ENCODE peak calls at places on chromosomes 16 and 17, in eight cellular contexts. C, F, Q, P, M, U, G and L are unnamed samples.

GRCh38 chr17:54980372-54980771 is 11.8 kb downstream of the STXBP4 start:
- DNase-seq in C (no peak), P (no peak), M (no peak), Q (no peak), F (no peak), G (no peak), U (no peak), L (no peak)

GRCh38 chr16:29775742-29776408 is 2.2 kb upstream of the ZG16 start:
- DNase-seq in F (no peak), G (peak; percentile 35), P (peak; percentile 26), M (peak; percentile 43), U (no peak), C (no peak), Q (no peak), L (peak; percentile 77)

GRCh38 chr16:67946966-67947558 is 3.1 kb upstream of the LCAT start:
- DNase-seq in G (no peak), M (no peak), U (no peak), Q (no peak), P (no peak), F (no peak), C (no peak), L (no peak)

GRCh38 chr17:58513391-58513912 is 986 bp downstream of the MTMR4 start:
- DNase-seq in G (no peak), C (no peak), P (no peak), M (no peak), F (no peak), U (no peak), Q (peak; percentile 43), L (no peak)

GRCh38 chr16:61936522-61936921 is 99.7 kb downstream of the CDH8 start:
- DNase-seq in P (no peak), F (no peak), G (no peak), M (no peak), U (no peak), Q (peak; percentile 17), C (no peak), L (no peak)

GRCh38 chr17:8606415-8606814 is 24.1 kb downstream of the MYH10 start:
- DNase-seq in M (no peak), U (no peak), G (peak; percentile 21), C (peak; percentile 61), Q (no peak), P (no peak), F (no peak), L (no peak)

GRCh38 chr16:2035431-2036199 is 8.9 kb downstream of the NHERF2 start:
- DNase-seq in U (peak; percentile 73), Q (no peak), G (peak; percentile 65), C (peak; percentile 52), P (no peak), M (peak; percentile 77), F (no peak), L (peak; percentile 78)

GRCh38 chr16:85428168-85428898 is 184.8 kb upstream of the GSE1 start:
- DNase-seq in U (no peak), G (peak; percentile 34), M (no peak), F (peak; percentile 7), P (peak; percentile 16), C (peak; percentile 43), Q (no peak), L (peak; percentile 28)

GRCh38 chr16:68826652-68827051 is 16.7 kb upstream of the TANGO6 start:
- DNase-seq in G (no peak), U (no peak), F (no peak), C (no peak), Q (no peak), M (no peak), P (no peak), L (no peak)

GRCh38 chr17:10772425-10773380 is 31.2 kb downstream of the TMEM238L start:
- DNase-seq in U (no peak), F (no peak), M (peak; percentile 15), C (no peak), G (peak; percentile 7), P (no peak), Q (peak; percentile 42), L (no peak)

GRCh38 chr16:84520778-84521770 is 16.6 kb upstream of the MEAK7 start:
- DNase-seq in P (peak; percentile 62), U (no peak), M (no peak), C (peak; percentile 97), F (no peak), G (no peak), Q (no peak), L (no peak)

GRCh38 chr16:52496051-52496876 is 50.7 kb downstream of the TOX3 start:
- DNase-seq in P (no peak), M (no peak), G (no peak), C (peak; percentile 96), F (no peak), Q (no peak), U (no peak), L (no peak)

GRCh38 chr16:25707982-25708583 is 16.3 kb downstream of the HS3ST4 start:
- DNase-seq in F (no peak), Q (no peak), C (no peak), U (no peak), G (peak; percentile 3), M (no peak), P (peak; percentile 9), L (peak; percentile 0)

GRCh38 chr16:84754353-84754856 is 54.6 kb downstream of the USP10 start:
- DNase-seq in M (peak; percentile 93), P (peak; percentile 87), G (peak; percentile 95), C (peak; percentile 65), Q (peak; percentile 84), F (peak; percentile 75), U (peak; percentile 72), L (peak; percentile 95)

GRCh38 chr17:64217249-64217652 is 45.8 kb downstream of the TEX2 start:
- DNase-seq in C (no peak), F (no peak), U (no peak), G (no peak), Q (peak; percentile 51), P (no peak), M (no peak), L (no peak)

GRCh38 chr16:10362077-10362863 is 23.6 kb upstream of the ATF7IP2 start:
- DNase-seq in P (no peak), Q (no peak), G (no peak), C (no peak), F (no peak), U (no peak), M (no peak), L (no peak)

GRCh38 chr17:80486692-80487091 is 10.3 kb upstream of the NPTX1 start:
- DNase-seq in G (no peak), M (no peak), F (no peak), P (no peak), U (no peak), Q (no peak), C (no peak), L (no peak)

GRCh38 chr16:24745791-24746190 is 16.3 kb downstream of the TNRC6A start:
- DNase-seq in C (no peak), M (no peak), F (no peak), U (no peak), G (no peak), P (no peak), Q (no peak), L (no peak)